ENCODE peak calls at places on chromosomes 13 and 19, in ten cellular contexts. Z is CD4-positive, alpha-beta T cell; G is IMR-90; O is fibroblast of mammary gland; Q is OCI-LY7; R is WERI-Rb-1; B is non-pigmented ciliary epithelial cell; S is HCEC 1CT; K is activated T-cell treated with anti-CD3 and anti-CD28 coated beads for 48 hours; T is left cardiac atrium. X is an unnamed sample.

GRCh38 chr13:100835695-100836094 is 161.1 kb upstream of the TMTC4 start:
- DNase-seq in Z (no peak), G (no peak), O (no peak), Q (no peak), R (no peak), B (no peak), S (no peak), K (no peak), T (no peak), X (no peak)

GRCh38 chr13:70623260-70623659 is 515.0 kb upstream of the KLHL1 start:
- DNase-seq in Z (no peak), G (peak; percentile 0), O (peak; percentile 5), Q (peak; percentile 9), R (no peak), B (no peak), S (no peak), K (no peak), T (no peak), X (no peak)

GRCh38 chr13:46321494-46322225 is 65.4 kb downstream of the RUBCNL start:
- DNase-seq in Z (peak; percentile 73), G (peak; percentile 44), O (peak; percentile 75), Q (peak; percentile 84), R (peak; percentile 63), B (no peak), S (peak; percentile 50), K (peak; percentile 59), T (peak; percentile 65), X (no peak)

GRCh38 chr19:58183822-58184215 is 958 bp downstream of the ZNF274 start:
- DNase-seq in Z (no peak), G (no peak), O (no peak), Q (no peak), R (no peak), B (no peak), S (no peak), K (no peak), T (no peak), X (no peak)

GRCh38 chr19:16330368-16330801 is 5.8 kb downstream of the KLF2 start:
- DNase-seq in Z (peak; percentile 94), G (peak; percentile 90), O (peak; percentile 87), Q (peak; percentile 67), R (no peak), B (no peak), S (peak; percentile 81), K (peak; percentile 88), T (peak; percentile 86), X (peak; percentile 83)

GRCh38 chr19:7524992-7525739 is 2.7 kb downstream of the MCOLN1 start:
- DNase-seq in Z (no peak), G (no peak), O (no peak), Q (no peak), R (no peak), B (no peak), S (no peak), K (no peak), T (no peak), X (no peak)

GRCh38 chr19:24159707-24160106 is 72.7 kb downstream of the ZNF254 start:
- DNase-seq in Z (no peak), G (peak; percentile 17), O (peak; percentile 11), Q (peak; percentile 19), R (peak; percentile 11), B (no peak), S (no peak), K (no peak), T (no peak), X (no peak)

GRCh38 chr19:16671652-16672274 is 10.8 kb downstream of the TMEM38A start:
- DNase-seq in Z (no peak), G (no peak), O (no peak), Q (no peak), R (peak; percentile 72), B (no peak), S (no peak), K (no peak), T (no peak), X (no peak)

GRCh38 chr19:46603752-46604241 is 2.7 kb downstream of the CALM3 start:
- DNase-seq in Z (no peak), G (no peak), O (no peak), Q (no peak), R (no peak), B (no peak), S (no peak), K (no peak), T (no peak), X (peak; percentile 55)

GRCh38 chr19:13790354-13790753 is 4.9 kb upstream of the ZSWIM4 start:
- DNase-seq in Z (peak; percentile 9), G (no peak), O (no peak), Q (no peak), R (no peak), B (no peak), S (no peak), K (no peak), T (no peak), X (no peak)

GRCh38 chr13:48829536-48829935 is 146.2 kb upstream of the FNDC3A start:
- DNase-seq in Z (no peak), G (no peak), O (no peak), Q (peak; percentile 18), R (no peak), B (no peak), S (no peak), K (no peak), T (no peak), X (no peak)

GRCh38 chr19:55077106-55077505 is 1.4 kb downstream of the EPS8L1 start:
- DNase-seq in Z (no peak), G (no peak), O (no peak), Q (no peak), R (no peak), B (no peak), S (no peak), K (no peak), T (no peak), X (no peak)

GRCh38 chr19:10784257-10784656 is 51.8 kb downstream of the TMED1 start:
- DNase-seq in Z (no peak), G (no peak), O (no peak), Q (no peak), R (no peak), B (no peak), S (no peak), K (no peak), T (peak; percentile 48), X (no peak)

GRCh38 chr13:109273326-109273751 is 513.0 kb downstream of the IRS2 start:
- DNase-seq in Z (no peak), G (peak; percentile 29), O (peak; percentile 88), Q (no peak), R (no peak), B (no peak), S (peak; percentile 59), K (no peak), T (no peak), X (no peak)

GRCh38 chr19:45348367-45349125 is 8.0 kb downstream of the KLC3 start:
- DNase-seq in Z (no peak), G (no peak), O (no peak), Q (no peak), R (no peak), B (no peak), S (no peak), K (no peak), T (no peak), X (no peak)